ENCODE peak calls at places on chromosomes 12 and 14, in nine cellular contexts. One of them, this sample, is unnamed.

GRCh38 chr12:53497461-53497860 is 1.8 kb downstream of the MAP3K12 start:
- DNase-seq in T1000: no peak
- DNase-seq in T-helper 17 cell: no peak
- DNase-seq in activated CD8-positive, alpha-beta memory T cell treated with anti-CD3 and anti-CD28 coated beads, Interleukin-2, amount 50 U/mL, for 48 hours: no peak
- DNase-seq in amniotic stem cell: no peak
- DNase-seq in germinal center: no peak
- DNase-seq in stimulated activated CD8-positive, alpha-beta memory T cell treated with anti-CD3 and anti-CD28 coated beads, Interleukin-4, amount 100 ng/mL, for 48 hours: no peak
- DNase-seq in pancreas: no peak
- DNase-seq in H7: no peak
- DNase-seq in this sample: no peak

GRCh38 chr14:57918791-57919190 is 52.9 kb upstream of the SLC35F4 start:
- DNase-seq in germinal center: no peak
- DNase-seq in T1000: no peak
- DNase-seq in activated CD8-positive, alpha-beta memory T cell treated with anti-CD3 and anti-CD28 coated beads, Interleukin-2, amount 50 U/mL, for 48 hours: no peak
- DNase-seq in amniotic stem cell: no peak
- DNase-seq in T-helper 17 cell: no peak
- DNase-seq in stimulated activated CD8-positive, alpha-beta memory T cell treated with anti-CD3 and anti-CD28 coated beads, Interleukin-4, amount 100 ng/mL, for 48 hours: no peak
- DNase-seq in H7: no peak
- DNase-seq in pancreas: no peak
- DNase-seq in this sample: no peak

GRCh38 chr14:89444044-89444443 is 27.0 kb upstream of the FOXN3 start:
- DNase-seq in T-helper 17 cell: no peak
- DNase-seq in germinal center: peak
- DNase-seq in activated CD8-positive, alpha-beta memory T cell treated with anti-CD3 and anti-CD28 coated beads, Interleukin-2, amount 50 U/mL, for 48 hours: no peak
- DNase-seq in stimulated activated CD8-positive, alpha-beta memory T cell treated with anti-CD3 and anti-CD28 coated beads, Interleukin-4, amount 100 ng/mL, for 48 hours: no peak
- DNase-seq in pancreas: no peak
- DNase-seq in amniotic stem cell: no peak
- DNase-seq in H7: no peak
- DNase-seq in T1000: no peak
- DNase-seq in this sample: no peak

GRCh38 chr12:103800252-103800771 is 40.7 kb downstream of the NT5DC3 start:
- DNase-seq in germinal center: no peak
- DNase-seq in T1000: no peak
- DNase-seq in T-helper 17 cell: no peak
- DNase-seq in stimulated activated CD8-positive, alpha-beta memory T cell treated with anti-CD3 and anti-CD28 coated beads, Interleukin-4, amount 100 ng/mL, for 48 hours: no peak
- DNase-seq in amniotic stem cell: no peak
- DNase-seq in H7: no peak
- DNase-seq in pancreas: peak
- DNase-seq in activated CD8-positive, alpha-beta memory T cell treated with anti-CD3 and anti-CD28 coated beads, Interleukin-2, amount 50 U/mL, for 48 hours: no peak
- DNase-seq in this sample: no peak

GRCh38 chr12:10614056-10614370 is 604 bp upstream of the MAGOHB start:
- DNase-seq in stimulated activated CD8-positive, alpha-beta memory T cell treated with anti-CD3 and anti-CD28 coated beads, Interleukin-4, amount 100 ng/mL, for 48 hours: no peak
- DNase-seq in germinal center: no peak
- DNase-seq in T1000: no peak
- DNase-seq in pancreas: no peak
- DNase-seq in amniotic stem cell: no peak
- DNase-seq in T-helper 17 cell: no peak
- DNase-seq in activated CD8-positive, alpha-beta memory T cell treated with anti-CD3 and anti-CD28 coated beads, Interleukin-2, amount 50 U/mL, for 48 hours: no peak
- DNase-seq in H7: no peak
- DNase-seq in this sample: no peak

GRCh38 chr12:68981536-68981935 is 48.6 kb upstream of the CPM start:
- DNase-seq in T1000: no peak
- DNase-seq in amniotic stem cell: no peak
- DNase-seq in pancreas: no peak
- DNase-seq in H7: no peak
- DNase-seq in T-helper 17 cell: no peak
- DNase-seq in activated CD8-positive, alpha-beta memory T cell treated with anti-CD3 and anti-CD28 coated beads, Interleukin-2, amount 50 U/mL, for 48 hours: no peak
- DNase-seq in germinal center: no peak
- DNase-seq in stimulated activated CD8-positive, alpha-beta memory T cell treated with anti-CD3 and anti-CD28 coated beads, Interleukin-4, amount 100 ng/mL, for 48 hours: no peak
- DNase-seq in this sample: no peak

GRCh38 chr12:131375972-131376345 is 334.9 kb upstream of the SFSWAP start:
- DNase-seq in H7: peak
- DNase-seq in activated CD8-positive, alpha-beta memory T cell treated with anti-CD3 and anti-CD28 coated beads, Interleukin-2, amount 50 U/mL, for 48 hours: no peak
- DNase-seq in germinal center: no peak
- DNase-seq in stimulated activated CD8-positive, alpha-beta memory T cell treated with anti-CD3 and anti-CD28 coated beads, Interleukin-4, amount 100 ng/mL, for 48 hours: no peak
- DNase-seq in pancreas: no peak
- DNase-seq in T1000: no peak
- DNase-seq in amniotic stem cell: no peak
- DNase-seq in T-helper 17 cell: no peak
- DNase-seq in this sample: no peak

GRCh38 chr14:89773644-89774316 is 180.8 kb downstream of the EFCAB11 start:
- DNase-seq in germinal center: peak
- DNase-seq in T-helper 17 cell: no peak
- DNase-seq in H7: peak
- DNase-seq in stimulated activated CD8-positive, alpha-beta memory T cell treated with anti-CD3 and anti-CD28 coated beads, Interleukin-4, amount 100 ng/mL, for 48 hours: peak
- DNase-seq in pancreas: no peak
- DNase-seq in T1000: no peak
- DNase-seq in activated CD8-positive, alpha-beta memory T cell treated with anti-CD3 and anti-CD28 coated beads, Interleukin-2, amount 50 U/mL, for 48 hours: peak
- DNase-seq in amniotic stem cell: no peak
- DNase-seq in this sample: no peak

GRCh38 chr12:65769880-65770279 is 54.4 kb upstream of the HMGA2 start:
- DNase-seq in pancreas: no peak
- DNase-seq in T1000: no peak
- DNase-seq in activated CD8-positive, alpha-beta memory T cell treated with anti-CD3 and anti-CD28 coated beads, Interleukin-2, amount 50 U/mL, for 48 hours: no peak
- DNase-seq in H7: no peak
- DNase-seq in stimulated activated CD8-positive, alpha-beta memory T cell treated with anti-CD3 and anti-CD28 coated beads, Interleukin-4, amount 100 ng/mL, for 48 hours: no peak
- DNase-seq in amniotic stem cell: no peak
- DNase-seq in germinal center: no peak
- DNase-seq in T-helper 17 cell: no peak
- DNase-seq in this sample: no peak

GRCh38 chr12:54352022-54352531 is 12.2 kb downstream of the GPR84 start:
- DNase-seq in stimulated activated CD8-positive, alpha-beta memory T cell treated with anti-CD3 and anti-CD28 coated beads, Interleukin-4, amount 100 ng/mL, for 48 hours: peak
- DNase-seq in pancreas: peak
- DNase-seq in T-helper 17 cell: no peak
- DNase-seq in amniotic stem cell: no peak
- DNase-seq in activated CD8-positive, alpha-beta memory T cell treated with anti-CD3 and anti-CD28 coated beads, Interleukin-2, amount 50 U/mL, for 48 hours: no peak
- DNase-seq in germinal center: no peak
- DNase-seq in T1000: no peak
- DNase-seq in H7: peak
- DNase-seq in this sample: no peak

GRCh38 chr14:90553298-90553920 is 156.6 kb downstream of the CALM1 start:
- DNase-seq in T-helper 17 cell: no peak
- DNase-seq in germinal center: no peak
- DNase-seq in T1000: no peak
- DNase-seq in amniotic stem cell: no peak
- DNase-seq in pancreas: no peak
- DNase-seq in activated CD8-positive, alpha-beta memory T cell treated with anti-CD3 and anti-CD28 coated beads, Interleukin-2, amount 50 U/mL, for 48 hours: no peak
- DNase-seq in H7: peak
- DNase-seq in stimulated activated CD8-positive, alpha-beta memory T cell treated with anti-CD3 and anti-CD28 coated beads, Interleukin-4, amount 100 ng/mL, for 48 hours: no peak
- DNase-seq in this sample: no peak

GRCh38 chr14:103551338-103551762 is 11.1 kb downstream of the BAG5 start:
- DNase-seq in amniotic stem cell: no peak
- DNase-seq in H7: peak
- DNase-seq in T1000: no peak
- DNase-seq in T-helper 17 cell: no peak
- DNase-seq in germinal center: no peak
- DNase-seq in pancreas: peak
- DNase-seq in stimulated activated CD8-positive, alpha-beta memory T cell treated with anti-CD3 and anti-CD28 coated beads, Interleukin-4, amount 100 ng/mL, for 48 hours: no peak
- DNase-seq in activated CD8-positive, alpha-beta memory T cell treated with anti-CD3 and anti-CD28 coated beads, Interleukin-2, amount 50 U/mL, for 48 hours: no peak
- DNase-seq in this sample: no peak

GRCh38 chr12:102685172-102685571 is 204.8 kb upstream of the IGF1 start:
- DNase-seq in T-helper 17 cell: no peak
- DNase-seq in amniotic stem cell: no peak
- DNase-seq in H7: no peak
- DNase-seq in pancreas: no peak
- DNase-seq in germinal center: no peak
- DNase-seq in activated CD8-positive, alpha-beta memory T cell treated with anti-CD3 and anti-CD28 coated beads, Interleukin-2, amount 50 U/mL, for 48 hours: no peak
- DNase-seq in stimulated activated CD8-positive, alpha-beta memory T cell treated with anti-CD3 and anti-CD28 coated beads, Interleukin-4, amount 100 ng/mL, for 48 hours: no peak
- DNase-seq in T1000: no peak
- DNase-seq in this sample: no peak

GRCh38 chr14:40119321-40119720 is 687.1 kb upstream of the FBXO33 start:
- DNase-seq in amniotic stem cell: no peak
- DNase-seq in pancreas: no peak
- DNase-seq in T1000: no peak
- DNase-seq in stimulated activated CD8-positive, alpha-beta memory T cell treated with anti-CD3 and anti-CD28 coated beads, Interleukin-4, amount 100 ng/mL, for 48 hours: no peak
- DNase-seq in H7: no peak
- DNase-seq in T-helper 17 cell: no peak
- DNase-seq in activated CD8-positive, alpha-beta memory T cell treated with anti-CD3 and anti-CD28 coated beads, Interleukin-2, amount 50 U/mL, for 48 hours: no peak
- DNase-seq in germinal center: no peak
- DNase-seq in this sample: no peak

GRCh38 chr12:132168311-132169031 is 24.2 kb downstream of the NOC4L start:
- DNase-seq in pancreas: peak
- DNase-seq in amniotic stem cell: no peak
- DNase-seq in T-helper 17 cell: no peak
- DNase-seq in H7: no peak
- DNase-seq in stimulated activated CD8-positive, alpha-beta memory T cell treated with anti-CD3 and anti-CD28 coated beads, Interleukin-4, amount 100 ng/mL, for 48 hours: no peak
- DNase-seq in T1000: no peak
- DNase-seq in germinal center: no peak
- DNase-seq in activated CD8-positive, alpha-beta memory T cell treated with anti-CD3 and anti-CD28 coated beads, Interleukin-2, amount 50 U/mL, for 48 hours: no peak
- DNase-seq in this sample: no peak

GRCh38 chr14:97458302-97459137 is 661.3 kb downstream of the VRK1 start:
- DNase-seq in pancreas: peak
- DNase-seq in H7: peak
- DNase-seq in T-helper 17 cell: peak
- DNase-seq in germinal center: no peak
- DNase-seq in amniotic stem cell: no peak
- DNase-seq in T1000: no peak
- DNase-seq in stimulated activated CD8-positive, alpha-beta memory T cell treated with anti-CD3 and anti-CD28 coated beads, Interleukin-4, amount 100 ng/mL, for 48 hours: peak
- DNase-seq in activated CD8-positive, alpha-beta memory T cell treated with anti-CD3 and anti-CD28 coated beads, Interleukin-2, amount 50 U/mL, for 48 hours: peak
- DNase-seq in this sample: no peak

GRCh38 chr14:58572092-58572853 is 65.5 kb upstream of the DACT1 start:
- DNase-seq in pancreas: no peak
- DNase-seq in stimulated activated CD8-positive, alpha-beta memory T cell treated with anti-CD3 and anti-CD28 coated beads, Interleukin-4, amount 100 ng/mL, for 48 hours: peak
- DNase-seq in amniotic stem cell: peak
- DNase-seq in T1000: peak
- DNase-seq in H7: peak
- DNase-seq in activated CD8-positive, alpha-beta memory T cell treated with anti-CD3 and anti-CD28 coated beads, Interleukin-2, amount 50 U/mL, for 48 hours: peak
- DNase-seq in T-helper 17 cell: no peak
- DNase-seq in germinal center: no peak
- DNase-seq in this sample: peak